ENCODE peak calls at places on chromosomes 5 and 9, in five cellular contexts. One of them, this sample, is unnamed.

GRCh38 chr9:1231998-1232919 is 182.1 kb downstream of the DMRT2 start:
- DNase-seq in uterus: peak
- DNase-seq in heart left ventricle: peak
- DNase-seq in spleen: no peak
- DNase-seq in lower leg skin: peak
- DNase-seq in this sample: peak

GRCh38 chr5:115907177-115907576 is 55.1 kb upstream of the LVRN start:
- DNase-seq in spleen: no peak
- DNase-seq in lower leg skin: no peak
- DNase-seq in uterus: no peak
- DNase-seq in heart left ventricle: no peak
- DNase-seq in this sample: no peak

GRCh38 chr9:21520501-21521228 is 38.6 kb upstream of the IFNE start:
- DNase-seq in lower leg skin: no peak
- DNase-seq in heart left ventricle: no peak
- DNase-seq in uterus: no peak
- DNase-seq in spleen: no peak
- DNase-seq in this sample: no peak

GRCh38 chr9:2181794-2182193 is 166.6 kb downstream of the SMARCA2 start:
- DNase-seq in lower leg skin: no peak
- DNase-seq in heart left ventricle: peak
- DNase-seq in spleen: no peak
- DNase-seq in uterus: no peak
- DNase-seq in this sample: no peak

GRCh38 chr5:59380350-59380951 is 513.1 kb downstream of the PDE4D start:
- DNase-seq in lower leg skin: no peak
- DNase-seq in spleen: no peak
- DNase-seq in uterus: no peak
- DNase-seq in heart left ventricle: no peak
- DNase-seq in this sample: peak

GRCh38 chr5:54480296-54480695 is 24.8 kb downstream of the HSPB3 start:
- DNase-seq in lower leg skin: no peak
- DNase-seq in uterus: no peak
- DNase-seq in spleen: no peak
- DNase-seq in heart left ventricle: no peak
- DNase-seq in this sample: no peak

GRCh38 chr9:69981686-69982450 is 61.8 kb upstream of the MAMDC2 start:
- DNase-seq in uterus: no peak
- DNase-seq in lower leg skin: no peak
- DNase-seq in heart left ventricle: no peak
- DNase-seq in spleen: no peak
- DNase-seq in this sample: no peak

GRCh38 chr5:168743617-168744016 is 164.4 kb upstream of the PANK3 start:
- DNase-seq in lower leg skin: no peak
- DNase-seq in spleen: no peak
- DNase-seq in uterus: no peak
- DNase-seq in heart left ventricle: no peak
- DNase-seq in this sample: no peak

GRCh38 chr9:24464321-24464951 is 81.3 kb downstream of the IZUMO3 start:
- DNase-seq in spleen: no peak
- DNase-seq in uterus: no peak
- DNase-seq in lower leg skin: no peak
- DNase-seq in heart left ventricle: no peak
- DNase-seq in this sample: no peak

GRCh38 chr5:54673523-54674225 is 156.1 kb downstream of the SNX18 start:
- DNase-seq in spleen: peak
- DNase-seq in lower leg skin: peak
- DNase-seq in heart left ventricle: peak
- DNase-seq in uterus: no peak
- DNase-seq in this sample: no peak

GRCh38 chr5:164013077-164013670 is 507.8 kb downstream of the MAT2B start:
- DNase-seq in heart left ventricle: peak
- DNase-seq in lower leg skin: peak
- DNase-seq in spleen: no peak
- DNase-seq in uterus: peak
- DNase-seq in this sample: peak

GRCh38 chr5:180594311-180595045 is 3.2 kb upstream of the SCGB3A1 start:
- DNase-seq in spleen: no peak
- DNase-seq in uterus: no peak
- DNase-seq in lower leg skin: no peak
- DNase-seq in heart left ventricle: no peak
- DNase-seq in this sample: no peak

GRCh38 chr9:37902804-37903580 is 935 bp downstream of the SLC25A51 start:
- DNase-seq in heart left ventricle: no peak
- DNase-seq in spleen: peak
- DNase-seq in uterus: no peak
- DNase-seq in lower leg skin: no peak
- DNase-seq in this sample: no peak

DNA sequence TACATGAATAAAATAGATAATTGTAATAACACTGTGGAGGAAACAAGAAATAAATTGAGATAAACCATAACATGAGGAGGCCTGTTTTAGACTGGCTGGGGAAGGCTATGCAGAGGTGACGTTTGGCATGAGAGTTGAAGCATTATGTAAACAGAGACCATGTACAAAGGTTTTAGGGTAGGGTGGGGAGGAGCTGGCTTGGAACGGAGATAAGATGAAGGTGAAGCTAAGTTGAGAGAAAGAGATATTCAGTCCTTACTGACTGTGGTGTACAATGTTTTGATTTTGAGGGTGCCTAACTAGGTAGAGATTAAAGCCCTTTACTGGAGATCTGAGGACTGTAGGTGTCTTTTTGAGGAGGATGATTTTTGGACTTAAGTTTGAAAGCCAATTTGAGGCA is 17.8 kb downstream of the MAN2A1 start:
- DNase-seq in lower leg skin: no peak
- DNase-seq in uterus: no peak
- DNase-seq in spleen: no peak
- DNase-seq in heart left ventricle: no peak
- DNase-seq in this sample: no peak
- TF ChIP-seq POLR2A in lower leg skin: no peak
- TF ChIP-seq POLR2A in uterus: no peak
- TF ChIP-seq POLR2A in spleen: no peak
- TF ChIP-seq POLR2A in heart left ventricle: no peak
- TF ChIP-seq POLR2A in this sample: no peak

DNA sequence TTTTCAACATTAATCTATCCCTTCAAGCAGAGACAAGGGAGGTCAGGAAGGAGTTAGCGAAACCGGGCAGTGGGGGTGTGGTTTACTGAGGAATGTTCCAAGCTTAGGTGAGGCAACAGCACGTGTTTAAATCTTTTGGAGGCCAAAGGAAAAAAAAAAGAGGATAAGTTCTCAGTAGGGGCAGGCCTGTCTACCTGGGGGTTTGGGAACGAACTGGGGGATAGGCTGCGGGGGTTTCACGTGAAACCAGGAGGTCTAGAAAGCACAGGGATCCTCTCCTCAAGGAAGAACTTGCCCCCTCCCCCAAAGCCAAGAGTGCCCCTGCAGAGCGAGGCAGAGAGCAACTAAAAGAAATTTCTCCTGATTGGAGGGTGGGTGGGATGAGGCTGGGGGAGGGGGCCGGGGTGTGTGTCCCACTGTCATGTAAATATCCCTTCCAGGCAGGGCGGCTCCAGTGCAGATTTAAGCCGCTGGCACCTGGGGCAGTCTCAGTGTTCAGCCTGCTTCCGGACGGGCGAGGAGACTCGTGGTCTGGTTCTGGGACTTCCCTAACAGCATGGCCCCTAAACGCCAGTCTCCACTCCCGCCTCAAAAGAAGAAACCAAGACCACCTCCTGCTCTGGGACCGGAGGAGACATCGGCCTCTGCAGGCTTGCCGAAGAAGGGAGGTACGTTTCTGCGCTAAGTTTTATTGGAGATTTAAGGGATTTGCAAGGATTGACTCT is 5.5 kb upstream of the SET start:
- DNase-seq in heart left ventricle: peak
- DNase-seq in spleen: peak
- DNase-seq in uterus: peak
- DNase-seq in lower leg skin: peak
- DNase-seq in this sample: peak
- TF ChIP-seq POLR2A in heart left ventricle: no peak
- TF ChIP-seq POLR2A in spleen: no peak
- TF ChIP-seq POLR2A in uterus: no peak
- TF ChIP-seq POLR2A in lower leg skin: no peak
- TF ChIP-seq POLR2A in this sample: peak

GRCh38 chr5:95822408-95823240 is at the start of gene GLRX:
- DNase-seq in uterus: peak
- DNase-seq in heart left ventricle: peak
- DNase-seq in spleen: peak
- DNase-seq in lower leg skin: peak
- DNase-seq in this sample: peak
- TF ChIP-seq POLR2A in uterus: no peak
- TF ChIP-seq POLR2A in heart left ventricle: peak
- TF ChIP-seq POLR2A in spleen: no peak
- TF ChIP-seq POLR2A in lower leg skin: no peak
- TF ChIP-seq POLR2A in this sample: peak

GRCh38 chr5:13833440-13833839 is 111.0 kb downstream of the DNAH5 start:
- DNase-seq in lower leg skin: no peak
- DNase-seq in uterus: no peak
- DNase-seq in spleen: no peak
- DNase-seq in heart left ventricle: no peak
- DNase-seq in this sample: no peak
- TF ChIP-seq POLR2A in lower leg skin: no peak
- TF ChIP-seq POLR2A in uterus: no peak
- TF ChIP-seq POLR2A in spleen: no peak
- TF ChIP-seq POLR2A in heart left ventricle: no peak
- TF ChIP-seq POLR2A in this sample: no peak

GRCh38 chr9:77865385-77865784 is 166.2 kb downstream of the GNAQ start:
- DNase-seq in spleen: no peak
- DNase-seq in uterus: no peak
- DNase-seq in heart left ventricle: no peak
- DNase-seq in lower leg skin: no peak
- DNase-seq in this sample: no peak
- TF ChIP-seq POLR2A in spleen: no peak
- TF ChIP-seq POLR2A in uterus: no peak
- TF ChIP-seq POLR2A in heart left ventricle: no peak
- TF ChIP-seq POLR2A in lower leg skin: no peak
- TF ChIP-seq POLR2A in this sample: no peak

GRCh38 chr5:6484446-6484845 is 35.8 kb downstream of the UBE2QL1 start:
- DNase-seq in spleen: no peak
- DNase-seq in heart left ventricle: no peak
- DNase-seq in uterus: no peak
- DNase-seq in lower leg skin: no peak
- DNase-seq in this sample: no peak

GRCh38 chr5:6485441-6485840 is 36.8 kb downstream of the UBE2QL1 start:
- DNase-seq in lower leg skin: no peak
- DNase-seq in spleen: no peak
- DNase-seq in uterus: no peak
- DNase-seq in heart left ventricle: no peak
- DNase-seq in this sample: no peak

GRCh38 chr5:6484899-6485298 is 36.2 kb downstream of the UBE2QL1 start:
- DNase-seq in lower leg skin: no peak
- DNase-seq in spleen: no peak
- DNase-seq in heart left ventricle: no peak
- DNase-seq in uterus: no peak
- DNase-seq in this sample: no peak

GRCh38 chr5:6482735-6483134 is 34.1 kb downstream of the UBE2QL1 start:
- DNase-seq in lower leg skin: no peak
- DNase-seq in heart left ventricle: no peak
- DNase-seq in spleen: no peak
- DNase-seq in uterus: no peak
- DNase-seq in this sample: no peak

DNA sequence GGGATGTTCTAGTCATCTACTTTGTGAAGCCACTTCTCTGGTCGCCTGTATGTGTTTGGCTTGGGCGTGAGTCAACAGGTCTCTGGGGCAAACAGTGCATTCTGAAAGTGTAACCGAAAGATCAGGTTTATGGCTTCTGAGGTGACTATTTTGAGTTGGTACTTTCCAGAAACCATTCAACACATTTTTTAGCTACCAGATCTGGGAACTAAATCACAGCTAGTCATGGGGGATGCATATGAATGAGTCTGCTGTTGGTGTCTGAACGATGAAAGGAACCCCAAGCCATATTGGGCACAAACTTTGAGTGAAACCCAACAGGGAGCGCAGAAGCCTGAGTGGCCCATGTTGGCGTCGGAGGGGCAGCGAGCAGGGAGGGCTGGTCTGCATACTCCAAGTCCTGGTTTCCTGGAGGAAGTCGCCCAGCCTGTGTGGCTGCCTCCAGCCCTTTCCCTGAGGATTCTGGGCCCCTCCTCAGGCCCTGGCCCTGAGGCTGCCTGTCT is 35.3 kb downstream of the UBE2QL1 start:
- DNase-seq in uterus: no peak
- DNase-seq in heart left ventricle: no peak
- DNase-seq in lower leg skin: no peak
- DNase-seq in spleen: no peak
- DNase-seq in this sample: no peak
- TF ChIP-seq POLR2A in uterus: no peak
- TF ChIP-seq POLR2A in heart left ventricle: no peak
- TF ChIP-seq POLR2A in lower leg skin: no peak
- TF ChIP-seq POLR2A in spleen: no peak
- TF ChIP-seq POLR2A in this sample: no peak

DNA sequence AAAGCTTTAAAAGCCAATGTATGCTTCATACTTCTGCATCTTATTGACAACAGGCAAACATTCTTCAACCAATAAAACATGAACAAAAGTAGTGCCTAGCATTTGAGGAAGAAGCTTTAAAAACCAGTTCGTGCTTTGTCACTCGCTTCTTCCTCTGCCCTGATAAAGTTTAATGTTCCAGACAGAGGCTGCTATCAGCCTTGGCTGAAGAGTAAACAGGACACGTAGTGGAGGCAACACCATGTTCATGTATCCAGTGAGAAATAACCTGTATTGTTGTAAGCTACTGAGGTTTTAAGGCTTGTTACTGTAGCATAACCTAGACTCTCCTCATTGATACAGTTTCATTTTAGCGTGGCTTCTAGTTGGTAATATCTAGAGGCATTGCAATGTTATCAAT is 3.2 kb upstream of the FUBP3 start:
- DNase-seq in spleen: no peak
- DNase-seq in uterus: no peak
- DNase-seq in heart left ventricle: no peak
- DNase-seq in lower leg skin: no peak
- DNase-seq in this sample: no peak
- TF ChIP-seq POLR2A in spleen: no peak
- TF ChIP-seq POLR2A in uterus: no peak
- TF ChIP-seq POLR2A in heart left ventricle: no peak
- TF ChIP-seq POLR2A in lower leg skin: no peak
- TF ChIP-seq POLR2A in this sample: no peak